ENCODE peak calls at places on chromosome 10, in six cellular contexts. V, R, O, K, X and L are unnamed samples.

GRCh38 chr10:93150289-93150688 is 76.6 kb downstream of the CYP26A1 start:
- DNase-seq in V (no peak), R (peak), O (peak), K (no peak), X (no peak), L (no peak)

GRCh38 chr10:110206988-110207804 is at the start of gene MXI1:
- DNase-seq in V (no peak), R (peak), O (peak), K (peak), X (peak), L (peak)

GRCh38 chr10:13649844-13650520 is 63.2 kb downstream of the PRPF18 start:
- DNase-seq in V (no peak), R (no peak), O (no peak), K (no peak), X (no peak), L (no peak)

GRCh38 chr10:22823109-22823508 is 104.7 kb upstream of the ARMC3 start:
- DNase-seq in V (no peak), R (peak), O (peak), K (no peak), X (no peak), L (no peak)

GRCh38 chr10:75398238-75398629 is 3.3 kb downstream of the ZNF503 start:
- DNase-seq in V (no peak), R (no peak), O (no peak), K (no peak), X (no peak), L (no peak)

GRCh38 chr10:89283988-89284475 is 17.8 kb upstream of the IFIT2 start:
- DNase-seq in V (no peak), R (peak), O (peak), K (no peak), X (no peak), L (no peak)

GRCh38 chr10:21285742-21286311 is 239.7 kb downstream of the SKIDA1 start:
- DNase-seq in V (no peak), R (peak), O (no peak), K (no peak), X (no peak), L (no peak)

GRCh38 chr10:29714096-29714874 is 79.5 kb upstream of the SVIL start:
- DNase-seq in V (no peak), R (peak), O (peak), K (no peak), X (no peak), L (no peak)

GRCh38 chr10:52210161-52210560 is 103.9 kb upstream of the DKK1 start:
- DNase-seq in V (no peak), R (peak), O (no peak), K (no peak), X (no peak), L (no peak)